ENCODE peak calls at places on chromosomes 7 and 10, in nine cellular contexts. One of them, this sample, is unnamed.

GRCh38 chr10:80454526-80455460 is 683 bp downstream of the TSPAN14 start:
- DNase-seq in iPS DF 6.9: no peak
- DNase-seq in foreskin fibroblast: peak
- DNase-seq in gastrocnemius medialis: no peak
- DNase-seq in A549: no peak
- DNase-seq in cardiac muscle cell: peak
- DNase-seq in AG09309: no peak
- DNase-seq in SK-N-SH: peak
- DNase-seq in astrocyte: no peak
- DNase-seq in this sample: peak

GRCh38 chr10:32938554-32939061 is 19.4 kb downstream of the ITGB1 start:
- DNase-seq in iPS DF 6.9: no peak
- DNase-seq in foreskin fibroblast: no peak
- DNase-seq in gastrocnemius medialis: no peak
- DNase-seq in A549: peak
- DNase-seq in cardiac muscle cell: peak
- DNase-seq in AG09309: no peak
- DNase-seq in SK-N-SH: peak
- DNase-seq in astrocyte: no peak
- DNase-seq in this sample: no peak

GRCh38 chr7:81638216-81638615 is 131.6 kb downstream of the HGF start:
- DNase-seq in iPS DF 6.9: no peak
- DNase-seq in foreskin fibroblast: peak
- DNase-seq in gastrocnemius medialis: no peak
- DNase-seq in A549: peak
- DNase-seq in cardiac muscle cell: no peak
- DNase-seq in AG09309: peak
- DNase-seq in SK-N-SH: no peak
- DNase-seq in astrocyte: peak
- DNase-seq in this sample: no peak

GRCh38 chr7:100407285-100408180 is 21.0 kb downstream of the ZCWPW1 start:
- DNase-seq in iPS DF 6.9: no peak
- DNase-seq in foreskin fibroblast: peak
- DNase-seq in gastrocnemius medialis: no peak
- DNase-seq in A549: peak
- DNase-seq in cardiac muscle cell: peak
- DNase-seq in AG09309: peak
- DNase-seq in SK-N-SH: peak
- DNase-seq in astrocyte: peak
- DNase-seq in this sample: no peak

GRCh38 chr10:785539-786214 is 96.2 kb upstream of the DIP2C start:
- DNase-seq in iPS DF 6.9: no peak
- DNase-seq in foreskin fibroblast: no peak
- DNase-seq in gastrocnemius medialis: no peak
- DNase-seq in A549: no peak
- DNase-seq in cardiac muscle cell: no peak
- DNase-seq in AG09309: no peak
- DNase-seq in SK-N-SH: peak
- DNase-seq in astrocyte: no peak
- DNase-seq in this sample: no peak

GRCh38 chr7:108368466-108368865 is 87.8 kb downstream of the NRCAM start:
- DNase-seq in iPS DF 6.9: no peak
- DNase-seq in foreskin fibroblast: peak
- DNase-seq in gastrocnemius medialis: no peak
- DNase-seq in A549: peak
- DNase-seq in cardiac muscle cell: no peak
- DNase-seq in AG09309: no peak
- DNase-seq in SK-N-SH: no peak
- DNase-seq in astrocyte: no peak
- DNase-seq in this sample: no peak

GRCh38 chr7:22564511-22565045 is 64.6 kb upstream of the STEAP1B start:
- DNase-seq in iPS DF 6.9: no peak
- DNase-seq in foreskin fibroblast: peak
- DNase-seq in gastrocnemius medialis: no peak
- DNase-seq in A549: no peak
- DNase-seq in cardiac muscle cell: no peak
- DNase-seq in AG09309: peak
- DNase-seq in SK-N-SH: no peak
- DNase-seq in astrocyte: peak
- DNase-seq in this sample: no peak

GRCh38 chr7:155201325-155202087 is 96.2 kb upstream of the INSIG1 start:
- DNase-seq in iPS DF 6.9: no peak
- DNase-seq in foreskin fibroblast: no peak
- DNase-seq in gastrocnemius medialis: no peak
- DNase-seq in A549: no peak
- DNase-seq in cardiac muscle cell: no peak
- DNase-seq in AG09309: no peak
- DNase-seq in SK-N-SH: no peak
- DNase-seq in astrocyte: no peak
- DNase-seq in this sample: no peak

GRCh38 chr10:71396714-71397339 is at the start of gene CDH23:
- DNase-seq in iPS DF 6.9: no peak
- DNase-seq in foreskin fibroblast: no peak
- DNase-seq in gastrocnemius medialis: no peak
- DNase-seq in A549: peak
- DNase-seq in cardiac muscle cell: peak
- DNase-seq in AG09309: no peak
- DNase-seq in SK-N-SH: peak
- DNase-seq in astrocyte: no peak
- DNase-seq in this sample: peak

GRCh38 chr7:147088916-147089315 is 972.3 kb downstream of the CNTNAP2 start:
- DNase-seq in iPS DF 6.9: no peak
- DNase-seq in foreskin fibroblast: no peak
- DNase-seq in gastrocnemius medialis: no peak
- DNase-seq in A549: no peak
- DNase-seq in cardiac muscle cell: peak
- DNase-seq in AG09309: no peak
- DNase-seq in SK-N-SH: no peak
- DNase-seq in astrocyte: no peak
- DNase-seq in this sample: no peak

GRCh38 chr10:59245751-59246150 is 69.3 kb downstream of the PHYHIPL start:
- DNase-seq in iPS DF 6.9: no peak
- DNase-seq in foreskin fibroblast: no peak
- DNase-seq in gastrocnemius medialis: no peak
- DNase-seq in A549: no peak
- DNase-seq in cardiac muscle cell: no peak
- DNase-seq in AG09309: no peak
- DNase-seq in SK-N-SH: no peak
- DNase-seq in astrocyte: no peak
- DNase-seq in this sample: no peak

GRCh38 chr10:4810093-4810492 is 15.9 kb upstream of the AKR1E2 start:
- DNase-seq in iPS DF 6.9: no peak
- DNase-seq in foreskin fibroblast: no peak
- DNase-seq in gastrocnemius medialis: no peak
- DNase-seq in A549: no peak
- DNase-seq in cardiac muscle cell: no peak
- DNase-seq in AG09309: no peak
- DNase-seq in SK-N-SH: no peak
- DNase-seq in astrocyte: peak
- DNase-seq in this sample: no peak

GRCh38 chr7:1144269-1144771 is 15.7 kb downstream of the ZFAND2A start:
- DNase-seq in iPS DF 6.9: no peak
- DNase-seq in foreskin fibroblast: no peak
- DNase-seq in gastrocnemius medialis: no peak
- DNase-seq in A549: peak
- DNase-seq in cardiac muscle cell: no peak
- DNase-seq in AG09309: no peak
- DNase-seq in SK-N-SH: peak
- DNase-seq in astrocyte: no peak
- DNase-seq in this sample: no peak

GRCh38 chr7:117800406-117800805 is 72.8 kb downstream of the CTTNBP2 start:
- DNase-seq in iPS DF 6.9: no peak
- DNase-seq in foreskin fibroblast: no peak
- DNase-seq in gastrocnemius medialis: no peak
- DNase-seq in A549: no peak
- DNase-seq in cardiac muscle cell: no peak
- DNase-seq in AG09309: no peak
- DNase-seq in SK-N-SH: no peak
- DNase-seq in astrocyte: no peak
- DNase-seq in this sample: no peak

GRCh38 chr7:32894171-32894570 is 2.6 kb upstream of the KBTBD2 start:
- DNase-seq in iPS DF 6.9: no peak
- DNase-seq in foreskin fibroblast: no peak
- DNase-seq in gastrocnemius medialis: no peak
- DNase-seq in A549: no peak
- DNase-seq in cardiac muscle cell: no peak
- DNase-seq in AG09309: no peak
- DNase-seq in SK-N-SH: no peak
- DNase-seq in astrocyte: no peak
- DNase-seq in this sample: no peak

GRCh38 chr7:32892521-32893224 is 1.1 kb upstream of the KBTBD2 start:
- DNase-seq in iPS DF 6.9: no peak
- DNase-seq in foreskin fibroblast: peak
- DNase-seq in gastrocnemius medialis: no peak
- DNase-seq in A549: peak
- DNase-seq in cardiac muscle cell: peak
- DNase-seq in AG09309: no peak
- DNase-seq in SK-N-SH: peak
- DNase-seq in astrocyte: peak
- DNase-seq in this sample: peak

GRCh38 chr7:32891800-32892520 is 400 bp upstream of the KBTBD2 start:
- DNase-seq in iPS DF 6.9: peak
- DNase-seq in foreskin fibroblast: peak
- DNase-seq in gastrocnemius medialis: peak
- DNase-seq in A549: peak
- DNase-seq in cardiac muscle cell: peak
- DNase-seq in AG09309: peak
- DNase-seq in SK-N-SH: peak
- DNase-seq in astrocyte: peak
- DNase-seq in this sample: peak

GRCh38 chr7:32893225-32893560 is 1.6 kb upstream of the KBTBD2 start:
- DNase-seq in iPS DF 6.9: no peak
- DNase-seq in foreskin fibroblast: no peak
- DNase-seq in gastrocnemius medialis: no peak
- DNase-seq in A549: no peak
- DNase-seq in cardiac muscle cell: no peak
- DNase-seq in AG09309: no peak
- DNase-seq in SK-N-SH: no peak
- DNase-seq in astrocyte: peak
- DNase-seq in this sample: no peak

GRCh38 chr7:32893722-32894121 is 2.2 kb upstream of the KBTBD2 start:
- DNase-seq in iPS DF 6.9: no peak
- DNase-seq in foreskin fibroblast: no peak
- DNase-seq in gastrocnemius medialis: no peak
- DNase-seq in A549: no peak
- DNase-seq in cardiac muscle cell: no peak
- DNase-seq in AG09309: no peak
- DNase-seq in SK-N-SH: no peak
- DNase-seq in astrocyte: no peak
- DNase-seq in this sample: no peak
- H3K4me3 ChIP-seq in iPS DF 6.9: no peak
- H3K4me3 ChIP-seq in foreskin fibroblast: no peak
- H3K4me3 ChIP-seq in gastrocnemius medialis: no peak
- H3K4me3 ChIP-seq in A549: no peak
- H3K4me3 ChIP-seq in cardiac muscle cell: no peak
- H3K4me3 ChIP-seq in AG09309: no peak
- H3K4me3 ChIP-seq in SK-N-SH: no peak
- H3K4me3 ChIP-seq in astrocyte: no peak
- H3K4me3 ChIP-seq in this sample: no peak

DNA sequence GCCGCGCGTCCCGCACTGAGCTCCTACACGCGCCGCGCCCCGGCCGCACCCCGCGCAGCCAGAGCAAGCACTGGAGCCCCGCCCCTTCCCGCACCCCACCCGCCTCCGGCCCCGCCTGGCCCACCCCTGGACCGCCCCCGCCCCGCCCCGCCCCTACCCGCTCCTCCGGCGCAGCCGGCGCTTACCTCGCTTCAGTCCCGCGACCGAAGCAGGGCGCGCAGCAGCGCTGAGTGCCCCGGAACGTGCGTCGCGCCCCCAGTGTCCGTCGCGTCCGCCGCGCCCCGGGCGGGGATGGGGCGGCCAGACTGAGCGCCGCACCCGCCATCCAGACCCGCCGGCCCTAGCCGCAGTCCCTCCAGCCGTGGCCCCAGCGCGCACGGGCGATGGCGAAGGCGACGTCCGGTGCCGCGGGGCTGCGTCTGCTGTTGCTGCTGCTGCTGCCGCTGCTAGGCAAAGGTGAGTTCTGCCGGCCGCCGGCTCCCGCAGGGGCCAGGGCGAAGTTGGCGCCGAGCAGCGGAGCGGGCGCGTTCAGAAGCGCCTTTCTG is at the start of gene RET:
- DNase-seq in iPS DF 6.9: no peak
- DNase-seq in foreskin fibroblast: no peak
- DNase-seq in gastrocnemius medialis: no peak
- DNase-seq in A549: peak
- DNase-seq in cardiac muscle cell: peak
- DNase-seq in AG09309: no peak
- DNase-seq in SK-N-SH: peak
- DNase-seq in astrocyte: no peak
- DNase-seq in this sample: peak
- H3K4me3 ChIP-seq in iPS DF 6.9: peak
- H3K4me3 ChIP-seq in foreskin fibroblast: peak
- H3K4me3 ChIP-seq in gastrocnemius medialis: peak
- H3K4me3 ChIP-seq in A549: peak
- H3K4me3 ChIP-seq in cardiac muscle cell: peak
- H3K4me3 ChIP-seq in AG09309: no peak
- H3K4me3 ChIP-seq in SK-N-SH: peak
- H3K4me3 ChIP-seq in astrocyte: peak
- H3K4me3 ChIP-seq in this sample: peak

DNA sequence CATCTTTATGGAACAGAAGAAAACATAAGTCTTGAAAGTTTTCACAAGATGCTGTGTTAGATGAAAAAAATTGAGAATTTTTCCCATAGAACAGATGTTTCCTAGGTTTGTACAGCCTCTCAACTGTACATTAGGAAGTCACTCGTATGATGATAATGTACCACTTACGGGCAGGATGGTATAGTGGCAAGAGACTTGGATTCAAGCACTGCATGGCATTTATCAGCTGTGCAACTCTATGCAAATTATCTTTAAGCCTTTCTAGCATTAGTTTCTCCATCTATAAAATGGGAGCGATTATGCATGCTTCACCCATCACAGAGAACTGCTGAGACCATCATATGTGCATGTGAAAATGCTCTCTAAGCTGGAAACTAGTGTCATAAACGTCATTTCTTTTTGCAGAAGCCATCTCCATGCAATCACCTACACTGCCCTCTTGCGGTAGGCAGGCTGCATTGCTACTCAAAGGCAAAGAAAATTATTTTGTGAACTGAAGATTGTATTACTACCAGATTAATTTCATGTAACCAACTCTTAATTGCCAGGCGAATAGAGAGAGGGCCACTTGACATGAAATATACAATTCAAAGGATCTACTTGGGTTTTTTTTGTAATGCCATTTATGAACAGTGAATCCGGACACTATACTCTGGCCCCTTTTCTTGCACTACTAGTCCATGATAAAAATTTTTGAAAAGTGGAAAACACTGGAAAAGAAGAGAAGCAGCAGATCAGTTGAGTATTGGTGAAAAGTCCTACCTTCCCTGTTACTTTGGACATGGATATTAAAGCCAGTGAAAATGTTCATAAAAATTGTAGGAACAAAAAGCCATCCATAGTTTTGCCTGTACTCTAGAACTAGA is 102.3 kb downstream of the JAZF1 start:
- DNase-seq in iPS DF 6.9: no peak
- DNase-seq in foreskin fibroblast: peak
- DNase-seq in gastrocnemius medialis: no peak
- DNase-seq in A549: peak
- DNase-seq in cardiac muscle cell: peak
- DNase-seq in AG09309: no peak
- DNase-seq in SK-N-SH: peak
- DNase-seq in astrocyte: no peak
- DNase-seq in this sample: no peak
- H3K4me3 ChIP-seq in iPS DF 6.9: no peak
- H3K4me3 ChIP-seq in foreskin fibroblast: no peak
- H3K4me3 ChIP-seq in gastrocnemius medialis: no peak
- H3K4me3 ChIP-seq in A549: no peak
- H3K4me3 ChIP-seq in cardiac muscle cell: no peak
- H3K4me3 ChIP-seq in AG09309: no peak
- H3K4me3 ChIP-seq in SK-N-SH: no peak
- H3K4me3 ChIP-seq in astrocyte: no peak
- H3K4me3 ChIP-seq in this sample: no peak

GRCh38 chr7:2813350-2814185 is 30.5 kb downstream of the GNA12 start:
- DNase-seq in iPS DF 6.9: no peak
- DNase-seq in foreskin fibroblast: no peak
- DNase-seq in gastrocnemius medialis: no peak
- DNase-seq in A549: no peak
- DNase-seq in cardiac muscle cell: no peak
- DNase-seq in AG09309: no peak
- DNase-seq in SK-N-SH: no peak
- DNase-seq in astrocyte: no peak
- DNase-seq in this sample: no peak
- H3K4me3 ChIP-seq in iPS DF 6.9: no peak
- H3K4me3 ChIP-seq in foreskin fibroblast: no peak
- H3K4me3 ChIP-seq in gastrocnemius medialis: no peak
- H3K4me3 ChIP-seq in A549: no peak
- H3K4me3 ChIP-seq in cardiac muscle cell: no peak
- H3K4me3 ChIP-seq in AG09309: no peak
- H3K4me3 ChIP-seq in SK-N-SH: no peak
- H3K4me3 ChIP-seq in astrocyte: no peak
- H3K4me3 ChIP-seq in this sample: no peak